ENCODE peak calls at places on chromosomes 3 and 15, in four cellular contexts. One of them, this sample, is unnamed.

GRCh38 chr15:40893019-40893723 is 1.1 kb upstream of the VPS18 start:
- DNase-seq in GM23338: no peak
- DNase-seq in foreskin fibroblast: no peak
- DNase-seq in ovary: no peak
- DNase-seq in this sample: no peak

GRCh38 chr15:33985287-33985686 is 17.0 kb downstream of the CHRM5 start:
- DNase-seq in GM23338: peak
- DNase-seq in foreskin fibroblast: peak
- DNase-seq in ovary: no peak
- DNase-seq in this sample: peak

GRCh38 chr3:25916286-25916685 is 126.4 kb downstream of the OXSM start:
- DNase-seq in GM23338: no peak
- DNase-seq in ovary: no peak
- DNase-seq in foreskin fibroblast: no peak
- DNase-seq in this sample: no peak

GRCh38 chr15:63945005-63945788 is 101.1 kb downstream of the DAPK2 start:
- DNase-seq in ovary: peak
- DNase-seq in GM23338: peak
- DNase-seq in foreskin fibroblast: peak
- DNase-seq in this sample: no peak

GRCh38 chr3:22007376-22007775 is 256.4 kb upstream of the ZNF385D start:
- DNase-seq in foreskin fibroblast: no peak
- DNase-seq in GM23338: no peak
- DNase-seq in ovary: no peak
- DNase-seq in this sample: no peak

GRCh38 chr3:187051724-187052364 is 87.5 kb downstream of the RPL39L start:
- DNase-seq in GM23338: no peak
- DNase-seq in foreskin fibroblast: no peak
- DNase-seq in ovary: no peak
- DNase-seq in this sample: no peak

GRCh38 chr15:57323806-57324589 is 52.3 kb upstream of the CGNL1 start:
- DNase-seq in foreskin fibroblast: no peak
- DNase-seq in GM23338: peak
- DNase-seq in ovary: no peak
- DNase-seq in this sample: no peak

GRCh38 chr3:53704363-53704725 is 141.9 kb downstream of the CHDH start:
- DNase-seq in GM23338: no peak
- DNase-seq in ovary: no peak
- DNase-seq in foreskin fibroblast: no peak
- DNase-seq in this sample: no peak

GRCh38 chr3:23966308-23966707 is 21.2 kb downstream of the NR1D2 start:
- DNase-seq in GM23338: no peak
- DNase-seq in foreskin fibroblast: peak
- DNase-seq in ovary: no peak
- DNase-seq in this sample: no peak

GRCh38 chr3:10697918-10698317 is 118.1 kb upstream of the SLC6A11 start:
- DNase-seq in foreskin fibroblast: no peak
- DNase-seq in ovary: no peak
- DNase-seq in GM23338: peak
- DNase-seq in this sample: no peak

GRCh38 chr3:4999626-5000184 is 20.5 kb downstream of the BHLHE40 start:
- DNase-seq in foreskin fibroblast: no peak
- DNase-seq in GM23338: no peak
- DNase-seq in ovary: no peak
- DNase-seq in this sample: no peak

GRCh38 chr3:161640201-161640600 is 143.6 kb downstream of the OTOL1 start:
- DNase-seq in foreskin fibroblast: no peak
- DNase-seq in ovary: no peak
- DNase-seq in GM23338: no peak
- DNase-seq in this sample: no peak

GRCh38 chr15:70486451-70487379 is 276.6 kb downstream of the UACA start:
- DNase-seq in GM23338: no peak
- DNase-seq in ovary: no peak
- DNase-seq in foreskin fibroblast: peak
- DNase-seq in this sample: peak

GRCh38 chr3:8988791-8989558 is 25.7 kb upstream of the RAD18 start:
- DNase-seq in ovary: no peak
- DNase-seq in foreskin fibroblast: no peak
- DNase-seq in GM23338: no peak
- DNase-seq in this sample: no peak

GRCh38 chr3:169772530-169772950 is 656 bp upstream of the MYNN start:
- DNase-seq in foreskin fibroblast: peak
- DNase-seq in ovary: peak
- DNase-seq in GM23338: peak
- DNase-seq in this sample: no peak

GRCh38 chr3:177336841-177337430 is 139.7 kb upstream of the TBL1XR1 start:
- DNase-seq in GM23338: no peak
- DNase-seq in ovary: no peak
- DNase-seq in foreskin fibroblast: no peak
- DNase-seq in this sample: no peak

GRCh38 chr3:12948891-12949711 is 107.7 kb upstream of the RPL32 start:
- DNase-seq in ovary: no peak
- DNase-seq in GM23338: no peak
- DNase-seq in foreskin fibroblast: peak
- DNase-seq in this sample: no peak

GRCh38 chr15:22265056-22265945 is 185.0 kb downstream of the OR4M2 start:
- DNase-seq in foreskin fibroblast: no peak
- DNase-seq in GM23338: no peak
- DNase-seq in ovary: no peak
- DNase-seq in this sample: no peak

GRCh38 chr15:101376615-101377395 is 81.8 kb upstream of the SNRPA1 start:
- DNase-seq in GM23338: no peak
- DNase-seq in foreskin fibroblast: no peak
- DNase-seq in ovary: no peak
- DNase-seq in this sample: no peak

GRCh38 chr15:57635300-57635944 is 43.7 kb downstream of the MYZAP start:
- DNase-seq in GM23338: peak
- DNase-seq in ovary: peak
- DNase-seq in foreskin fibroblast: peak
- DNase-seq in this sample: no peak

GRCh38 chr15:63920504-63921178 is 86.9 kb upstream of the HERC1 start:
- DNase-seq in foreskin fibroblast: no peak
- DNase-seq in ovary: no peak
- DNase-seq in GM23338: no peak
- DNase-seq in this sample: no peak

GRCh38 chr3:198079771-198080520 is 119.9 kb downstream of the LMLN start:
- DNase-seq in foreskin fibroblast: no peak
- DNase-seq in GM23338: peak
- DNase-seq in ovary: no peak
- DNase-seq in this sample: no peak

GRCh38 chr3:61686228-61686648 is 124.9 kb downstream of the PTPRG start:
- DNase-seq in foreskin fibroblast: no peak
- DNase-seq in GM23338: no peak
- DNase-seq in ovary: no peak
- DNase-seq in this sample: no peak

GRCh38 chr15:62977952-62978811 is 64.4 kb upstream of the TPM1 start:
- DNase-seq in foreskin fibroblast: peak
- DNase-seq in GM23338: no peak
- DNase-seq in ovary: no peak
- DNase-seq in this sample: peak

GRCh38 chr3:184785106-184785505 is 26.9 kb upstream of the VPS8 start:
- DNase-seq in GM23338: no peak
- DNase-seq in ovary: no peak
- DNase-seq in foreskin fibroblast: no peak
- DNase-seq in this sample: no peak

GRCh38 chr15:39582286-39582976 is 1.6 kb downstream of the THBS1 start:
- DNase-seq in ovary: peak
- DNase-seq in GM23338: no peak
- DNase-seq in foreskin fibroblast: peak
- DNase-seq in this sample: peak

GRCh38 chr3:113128386-113129015 is 82.9 kb upstream of the BOC start:
- DNase-seq in GM23338: no peak
- DNase-seq in ovary: no peak
- DNase-seq in foreskin fibroblast: no peak
- DNase-seq in this sample: no peak

GRCh38 chr3:62955126-62955525 is 79.9 kb upstream of the CADPS start:
- DNase-seq in ovary: no peak
- DNase-seq in GM23338: no peak
- DNase-seq in foreskin fibroblast: no peak
- DNase-seq in this sample: no peak

GRCh38 chr15:78508272-78508671 is 895 bp downstream of the HYKK start:
- DNase-seq in ovary: no peak
- DNase-seq in foreskin fibroblast: no peak
- DNase-seq in GM23338: no peak
- DNase-seq in this sample: no peak

GRCh38 chr3:25831578-25831977 is 41.7 kb downstream of the OXSM start:
- DNase-seq in GM23338: peak
- DNase-seq in ovary: no peak
- DNase-seq in foreskin fibroblast: peak
- DNase-seq in this sample: no peak

GRCh38 chr3:14651440-14652251 is at the start of gene CCDC174:
- DNase-seq in ovary: peak
- DNase-seq in GM23338: peak
- DNase-seq in foreskin fibroblast: peak
- DNase-seq in this sample: peak
- TF ChIP-seq CTCF in ovary: no peak
- TF ChIP-seq CTCF in GM23338: no peak
- TF ChIP-seq CTCF in foreskin fibroblast: no peak
- TF ChIP-seq CTCF in this sample: no peak

GRCh38 chr3:117548600-117548999 is 839.0 kb downstream of the TUSC7 start:
- DNase-seq in GM23338: no peak
- DNase-seq in ovary: no peak
- DNase-seq in foreskin fibroblast: peak
- DNase-seq in this sample: no peak

GRCh38 chr3:117547956-117548550 is 838.5 kb downstream of the TUSC7 start:
- DNase-seq in ovary: no peak
- DNase-seq in GM23338: no peak
- DNase-seq in foreskin fibroblast: peak
- DNase-seq in this sample: peak

GRCh38 chr3:117553461-117553860 is 843.9 kb downstream of the TUSC7 start:
- DNase-seq in ovary: no peak
- DNase-seq in foreskin fibroblast: peak
- DNase-seq in GM23338: no peak
- DNase-seq in this sample: no peak

GRCh38 chr3:117545484-117545883 is 835.9 kb downstream of the TUSC7 start:
- DNase-seq in foreskin fibroblast: no peak
- DNase-seq in GM23338: no peak
- DNase-seq in ovary: no peak
- DNase-seq in this sample: no peak

DNA sequence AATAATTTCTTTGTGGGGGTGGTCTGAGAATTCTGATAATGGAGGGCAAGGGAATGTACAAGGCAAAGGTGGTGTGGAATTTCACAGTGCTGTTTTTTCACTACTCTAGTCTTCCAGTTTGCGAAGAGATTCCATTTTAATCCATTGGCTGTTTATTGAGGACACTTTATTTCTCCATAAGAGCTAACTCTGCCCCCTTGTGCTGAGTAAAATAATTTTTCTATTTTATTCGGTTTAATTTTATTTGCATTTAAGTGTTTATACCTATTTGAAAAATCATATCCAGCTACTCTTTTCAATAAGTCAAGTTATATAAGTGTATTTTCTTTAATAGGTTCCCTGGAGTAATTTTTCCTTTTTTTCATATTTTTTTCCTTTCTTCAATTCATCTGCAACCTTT is 840.1 kb downstream of the TUSC7 start:
- DNase-seq in ovary: no peak
- DNase-seq in GM23338: no peak
- DNase-seq in foreskin fibroblast: no peak
- DNase-seq in this sample: no peak
- TF ChIP-seq CTCF in ovary: no peak
- TF ChIP-seq CTCF in GM23338: no peak
- TF ChIP-seq CTCF in foreskin fibroblast: no peak
- TF ChIP-seq CTCF in this sample: peak

GRCh38 chr3:126023390-126023789 is 54.4 kb downstream of the ROPN1B start:
- DNase-seq in foreskin fibroblast: no peak
- DNase-seq in ovary: no peak
- DNase-seq in GM23338: peak
- DNase-seq in this sample: no peak
- TF ChIP-seq CTCF in foreskin fibroblast: no peak
- TF ChIP-seq CTCF in ovary: no peak
- TF ChIP-seq CTCF in GM23338: no peak
- TF ChIP-seq CTCF in this sample: no peak

GRCh38 chr3:116140100-116140689 is 305.1 kb downstream of the LSAMP start:
- DNase-seq in GM23338: peak
- DNase-seq in foreskin fibroblast: no peak
- DNase-seq in ovary: no peak
- DNase-seq in this sample: peak
- TF ChIP-seq CTCF in GM23338: peak
- TF ChIP-seq CTCF in foreskin fibroblast: peak
- TF ChIP-seq CTCF in ovary: no peak
- TF ChIP-seq CTCF in this sample: peak

GRCh38 chr3:50302095-50303037 is 1.0 kb downstream of the HYAL1 start:
- DNase-seq in foreskin fibroblast: no peak
- DNase-seq in GM23338: no peak
- DNase-seq in ovary: no peak
- DNase-seq in this sample: no peak

GRCh38 chr3:50299929-50300680 is 900 bp upstream of the HYAL3 start:
- DNase-seq in GM23338: no peak
- DNase-seq in foreskin fibroblast: peak
- DNase-seq in ovary: peak
- DNase-seq in this sample: no peak

GRCh38 chr3:50300681-50301254 is 1.6 kb upstream of the HYAL3 start:
- DNase-seq in ovary: no peak
- DNase-seq in foreskin fibroblast: no peak
- DNase-seq in GM23338: no peak
- DNase-seq in this sample: no peak

GRCh38 chr3:50303038-50303815 is at the start of gene HYAL1:
- DNase-seq in foreskin fibroblast: no peak
- DNase-seq in GM23338: peak
- DNase-seq in ovary: peak
- DNase-seq in this sample: no peak

GRCh38 chr3:50304601-50305000 is 1.2 kb upstream of the HYAL1 start:
- DNase-seq in GM23338: no peak
- DNase-seq in ovary: no peak
- DNase-seq in foreskin fibroblast: peak
- DNase-seq in this sample: no peak
- TF ChIP-seq CTCF in GM23338: no peak
- TF ChIP-seq CTCF in ovary: no peak
- TF ChIP-seq CTCF in foreskin fibroblast: no peak
- TF ChIP-seq CTCF in this sample: no peak

DNA sequence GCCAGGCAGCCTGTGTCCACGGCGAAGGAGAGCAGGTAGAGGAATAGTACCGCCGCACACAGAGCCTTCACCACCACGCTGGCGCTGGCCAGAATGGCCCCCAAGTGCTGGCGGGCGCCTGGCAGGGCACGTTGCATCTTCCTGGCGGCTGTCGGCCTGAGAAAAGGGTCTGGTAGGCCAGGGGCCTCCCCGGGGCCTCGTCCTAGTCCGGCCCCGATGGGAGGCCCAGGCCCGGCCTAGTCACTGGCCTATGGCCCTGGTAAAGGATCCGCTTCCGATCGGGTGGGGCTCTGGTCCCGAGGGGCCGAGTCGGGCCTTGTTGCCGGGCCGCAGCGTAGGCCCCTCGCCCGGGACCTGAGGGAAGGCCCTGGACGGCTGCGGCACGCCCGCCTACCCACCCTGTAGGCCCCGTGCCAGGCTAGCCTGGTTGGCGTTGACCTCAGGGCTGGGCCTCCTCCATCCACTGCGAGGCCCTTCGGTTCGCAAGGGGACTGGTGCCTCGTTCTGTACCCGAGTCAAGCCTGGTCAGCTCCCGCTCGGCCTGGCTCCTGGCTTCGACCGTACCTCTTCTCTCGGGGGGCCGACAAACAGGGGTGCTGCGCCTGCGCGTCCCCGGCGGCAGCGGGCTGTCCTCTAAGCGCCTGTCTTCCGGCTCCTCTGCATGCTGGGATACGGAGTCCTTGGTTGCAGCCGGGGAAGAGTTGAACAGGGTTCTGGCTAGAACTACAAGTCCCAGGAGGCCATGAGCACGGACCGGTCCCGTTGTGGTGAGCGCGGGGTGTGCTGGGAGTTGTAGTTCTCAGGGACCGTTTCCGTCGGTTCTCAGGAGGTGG is at the start of gene TMEM115:
- DNase-seq in GM23338: peak
- DNase-seq in foreskin fibroblast: peak
- DNase-seq in ovary: peak
- DNase-seq in this sample: peak
- TF ChIP-seq CTCF in GM23338: no peak
- TF ChIP-seq CTCF in foreskin fibroblast: no peak
- TF ChIP-seq CTCF in ovary: no peak
- TF ChIP-seq CTCF in this sample: no peak